ENCODE peak calls at places on chromosomes 5 and 9, in eight cellular contexts. B, W, D, O, C, P, Z and Q are unnamed samples.

GRCh38 chr9:109319072-109319630 is 1.7 kb downstream of the EPB41L4B start:
- DNase-seq in O (no peak), Z (peak; percentile 9), B (no peak), C (no peak), D (no peak), W (no peak), P (no peak), Q (no peak)

GRCh38 chr5:142929602-142930001 is 159.4 kb downstream of the ARHGAP26 start:
- DNase-seq in B (peak; percentile 46), O (no peak), D (no peak), W (no peak), Z (no peak), C (no peak), P (peak; percentile 28), Q (no peak)

GRCh38 chr9:79387091-79387490 is 184.7 kb upstream of the TLE4 start:
- DNase-seq in Z (no peak), W (peak; percentile 30), B (no peak), D (no peak), O (no peak), C (peak; percentile 27), P (no peak), Q (no peak)

GRCh38 chr5:61806491-61807020 is 474.5 kb downstream of the ZSWIM6 start:
- DNase-seq in P (no peak), B (no peak), O (no peak), C (no peak), D (no peak), Z (no peak), W (no peak), Q (no peak)

GRCh38 chr5:174601937-174602336 is 122.4 kb upstream of the MSX2 start:
- DNase-seq in O (no peak), W (no peak), P (no peak), D (no peak), C (peak; percentile 39), B (no peak), Z (no peak), Q (no peak)

GRCh38 chr5:175214152-175214551 is 229.8 kb downstream of the DRD1 start:
- DNase-seq in C (peak; percentile 86), P (peak; percentile 37), D (no peak), Z (no peak), W (peak; percentile 85), O (no peak), B (no peak), Q (peak; percentile 86)

GRCh38 chr9:9091387-9091786 is 1291.8 kb upstream of the DMAC1 start:
- DNase-seq in W (no peak), Z (no peak), B (no peak), C (no peak), D (no peak), O (no peak), P (no peak), Q (no peak)

GRCh38 chr9:95830768-95831167 is 44.7 kb upstream of the ERCC6L2 start:
- DNase-seq in W (no peak), P (no peak), Z (no peak), O (no peak), D (no peak), B (no peak), C (no peak), Q (no peak)

GRCh38 chr9:126297656-126298318 is 28.8 kb upstream of the MVB12B start:
- DNase-seq in O (no peak), P (no peak), D (peak; percentile 28), Z (no peak), W (no peak), C (no peak), B (no peak), Q (no peak)

GRCh38 chr5:81852277-81853004 is 101.5 kb upstream of the SSBP2 start:
- DNase-seq in W (peak; percentile 29), D (no peak), Z (peak; percentile 41), O (no peak), P (peak; percentile 36), C (peak; percentile 22), B (peak; percentile 40), Q (peak; percentile 36)

GRCh38 chr9:121331992-121332685 is 37.9 kb downstream of the STOM start:
- DNase-seq in B (no peak), O (no peak), D (no peak), Z (no peak), C (peak; percentile 81), P (no peak), W (no peak), Q (peak; percentile 75)

GRCh38 chr9:124258765-124259272 is 1.1 kb downstream of the NEK6 start:
- DNase-seq in W (no peak), D (no peak), C (peak; percentile 25), B (no peak), Z (no peak), O (no peak), P (no peak), Q (peak; percentile 52)

GRCh38 chr9:128946945-128947422 is 419 bp downstream of the DOLK start:
- DNase-seq in Z (no peak), D (no peak), O (no peak), B (no peak), C (peak; percentile 39), W (no peak), P (no peak), Q (peak; percentile 77)

GRCh38 chr5:10578292-10578663 is 14.4 kb downstream of the ANKRD33B start:
- DNase-seq in Z (no peak), D (no peak), B (no peak), C (no peak), P (no peak), O (no peak), W (no peak), Q (no peak)

GRCh38 chr5:179153341-179153901 is 93.2 kb downstream of the ZNF354C start:
- DNase-seq in P (no peak), Z (no peak), C (no peak), D (no peak), W (no peak), O (no peak), B (no peak), Q (no peak)

GRCh38 chr5:122454522-122454921 is 142.5 kb downstream of the SNCAIP start:
- DNase-seq in C (no peak), B (no peak), Z (no peak), D (no peak), W (no peak), O (no peak), P (no peak), Q (no peak)

GRCh38 chr5:6633469-6634326 is 458 bp downstream of the SRD5A1 start:
- DNase-seq in P (no peak), O (no peak), Z (no peak), B (no peak), W (no peak), D (peak; percentile 55), C (peak; percentile 59), Q (peak; percentile 80)

GRCh38 chr5:116272281-116272941 is 187.6 kb downstream of the COMMD10 start:
- DNase-seq in B (no peak), Z (no peak), P (no peak), D (no peak), W (no peak), O (no peak), C (peak; percentile 31), Q (peak; percentile 47)